ENCODE peak calls at places on chromosome 17, in four cellular contexts. J, X, Z and V are unnamed samples.

GRCh38 chr17:55343114-55343513 is 78.4 kb downstream of the HLF start:
- DNase-seq in Z (no peak), X (no peak), J (no peak), V (no peak)

GRCh38 chr17:47218896-47219430 is 9.8 kb downstream of the MYL4 start:
- DNase-seq in J (no peak), Z (peak; percentile 42), X (peak; percentile 85), V (no peak)

GRCh38 chr17:42459983-42460300 is 1.3 kb downstream of the ATP6V0A1 start:
- DNase-seq in Z (peak; percentile 32), J (no peak), X (no peak), V (no peak)

GRCh38 chr17:66578781-66579489 is 256.0 kb upstream of the CACNG5 start:
- DNase-seq in X (no peak), J (no peak), Z (no peak), V (no peak)

GRCh38 chr17:28938552-28938951 is 12.8 kb downstream of the PHF12 start:
- DNase-seq in Z (no peak), J (no peak), X (no peak), V (no peak)

GRCh38 chr17:19305261-19305660 is 57.3 kb downstream of the B9D1 start:
- DNase-seq in X (no peak), J (no peak), Z (no peak), V (no peak)

GRCh38 chr17:44854201-44854600 is 6.5 kb downstream of the HIGD1B start:
- DNase-seq in J (no peak), Z (no peak), X (no peak), V (no peak)

GRCh38 chr17:63140255-63140654 is 174.2 kb downstream of the TANC2 start:
- DNase-seq in J (no peak), X (no peak), Z (no peak), V (peak; percentile 4)

GRCh38 chr17:61338000-61338864 is 61.4 kb upstream of the TBX2 start:
- DNase-seq in X (no peak), J (no peak), Z (no peak), V (no peak)

GRCh38 chr17:180380-181212 is 854 bp downstream of the DOC2B start:
- DNase-seq in X (no peak), Z (peak; percentile 76), J (no peak), V (no peak)

GRCh38 chr17:39962642-39963220 is at the start of gene GSDMA:
- DNase-seq in J (no peak), Z (no peak), X (no peak), V (no peak)

GRCh38 chr17:39194089-39194984 is 3.1 kb downstream of the CACNB1 start:
- DNase-seq in J (no peak), Z (peak; percentile 90), X (peak; percentile 93), V (no peak)

GRCh38 chr17:1878419-1879121 is 48.8 kb downstream of the RPA1 start:
- DNase-seq in X (no peak), J (no peak), Z (no peak), V (no peak)

GRCh38 chr17:17001874-17002520 is 30.1 kb upstream of the TNFRSF13B start:
- DNase-seq in X (peak; percentile 87), J (peak; percentile 44), Z (peak; percentile 92), V (no peak)
- TF ChIP-seq NRF1 in X (no peak), J (no peak), Z (no peak), V (no peak)

GRCh38 chr17:81734405-81735055 is 22.4 kb downstream of the SLC25A10 start:
- DNase-seq in X (no peak), Z (no peak), J (no peak), V (no peak)
- TF ChIP-seq NRF1 in X (no peak), Z (no peak), J (no peak), V (no peak)

GRCh38 chr17:79647456-79647915 is 36.6 kb upstream of the RBFOX3 start:
- DNase-seq in J (no peak), X (no peak), Z (peak; percentile 30), V (no peak)
- TF ChIP-seq NRF1 in J (no peak), X (no peak), Z (no peak), V (no peak)

GRCh38 chr17:49316889-49317288 is 45.2 kb downstream of the ZNF652 start:
- DNase-seq in J (no peak), X (no peak), Z (no peak), V (no peak)

GRCh38 chr17:49315551-49315951 is 46.5 kb downstream of the ZNF652 start:
- DNase-seq in X (peak; percentile 63), Z (peak; percentile 77), J (peak; percentile 31), V (peak; percentile 66)

GRCh38 chr17:49318438-49318965 is 43.5 kb downstream of the ZNF652 start:
- DNase-seq in J (no peak), Z (no peak), X (no peak), V (no peak)

GRCh38 chr17:49312722-49313121 is 49.3 kb downstream of the ZNF652 start:
- DNase-seq in J (no peak), X (no peak), Z (no peak), V (no peak)

DNA sequence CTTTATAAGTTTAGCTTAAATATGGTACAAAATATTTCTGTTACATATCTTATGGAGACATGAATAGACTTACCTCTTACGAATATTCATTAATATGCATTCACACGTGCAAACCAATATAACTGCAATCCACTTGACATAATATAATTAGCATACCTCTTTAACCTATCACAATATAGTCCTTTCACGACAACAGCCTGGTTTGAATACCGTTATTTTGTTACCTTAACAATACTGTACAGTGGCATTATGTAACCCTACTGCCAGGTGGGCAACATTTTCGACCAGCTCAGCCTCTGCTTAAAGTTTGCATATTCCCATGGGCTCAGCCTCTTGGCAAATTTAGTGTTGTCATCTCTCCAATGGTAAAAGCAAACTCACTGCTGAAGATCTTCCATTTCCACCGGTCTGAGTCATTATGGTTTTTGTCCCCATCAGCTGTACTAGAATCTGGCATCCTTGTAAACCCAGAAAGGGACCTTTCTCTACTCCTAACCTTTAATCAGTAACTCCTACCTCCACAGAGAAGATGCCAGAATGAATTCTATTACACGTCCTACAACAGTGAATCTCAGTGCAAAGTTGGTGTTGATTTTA is 46.0 kb downstream of the ZNF652 start:
- DNase-seq in J (no peak), X (no peak), Z (no peak), V (no peak)
- TF ChIP-seq NRF1 in J (no peak), X (no peak), Z (no peak), V (no peak)